ENCODE peak calls at places on chromosomes 6 and 20, in five cellular contexts. F is pancreas, K is HFF-Myc, N is adrenal gland, M is heart right ventricle. E is an unnamed sample.

GRCh38 chr6:47245745-47246371 is 63.8 kb downstream of the TNFRSF21 start:
- DNase-seq in F (no peak), K (no peak), N (peak), M (no peak), E (no peak)

GRCh38 chr20:4817230-4817671 is 95.5 kb downstream of the PRND start:
- DNase-seq in F (no peak), K (no peak), N (no peak), M (no peak), E (no peak)

GRCh38 chr6:41713161-41713649 is 22.2 kb downstream of the TFEB start:
- DNase-seq in F (peak), K (no peak), N (peak), M (peak), E (no peak)

GRCh38 chr20:44154521-44155001 is 32.4 kb downstream of the JPH2 start:
- DNase-seq in F (no peak), K (no peak), N (no peak), M (no peak), E (no peak)

GRCh38 chr6:55497694-55498093 is 81.3 kb downstream of the HMGCLL1 start:
- DNase-seq in F (no peak), K (no peak), N (no peak), M (no peak), E (no peak)

GRCh38 chr20:62754991-62755356 is 41.3 kb upstream of the MRGBP start:
- DNase-seq in F (no peak), K (no peak), N (no peak), M (no peak), E (no peak)

GRCh38 chr20:61755971-61756421 is 309.7 kb downstream of the TAF4 start:
- DNase-seq in F (no peak), K (no peak), N (no peak), M (no peak), E (no peak)

GRCh38 chr6:12311106-12311505 is 20.9 kb downstream of the EDN1 start:
- DNase-seq in F (no peak), K (no peak), N (no peak), M (no peak), E (no peak)

GRCh38 chr20:52242237-52243230 is 51.0 kb upstream of the ZFP64 start:
- DNase-seq in F (no peak), K (no peak), N (no peak), M (no peak), E (no peak)

GRCh38 chr6:6808343-6808742 is 219.8 kb downstream of the LY86 start:
- DNase-seq in F (no peak), K (no peak), N (no peak), M (no peak), E (no peak)
- H3K4me3 ChIP-seq in F (no peak), K (no peak), N (no peak), M (no peak), E (no peak)

DNA sequence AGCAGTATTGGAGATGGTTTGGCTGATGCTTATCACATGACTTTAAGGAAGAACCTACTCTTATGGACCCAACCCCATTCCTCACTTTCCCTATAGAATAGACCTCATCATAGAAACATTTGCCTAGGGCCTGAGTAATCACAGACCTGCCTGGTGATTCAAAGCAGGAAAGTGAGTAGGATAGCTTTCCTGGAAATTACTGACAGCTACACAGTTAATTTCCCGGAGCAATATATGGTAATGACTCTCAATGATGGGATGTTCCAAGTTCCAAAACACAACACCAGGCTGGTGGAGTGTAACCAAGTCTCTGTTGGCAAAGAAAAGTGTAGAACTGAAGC is 233.8 kb downstream of the SIM1 start:
- DNase-seq in F (no peak), K (no peak), N (no peak), M (no peak), E (no peak)
- H3K4me3 ChIP-seq in F (no peak), K (no peak), N (no peak), M (no peak), E (no peak)

DNA sequence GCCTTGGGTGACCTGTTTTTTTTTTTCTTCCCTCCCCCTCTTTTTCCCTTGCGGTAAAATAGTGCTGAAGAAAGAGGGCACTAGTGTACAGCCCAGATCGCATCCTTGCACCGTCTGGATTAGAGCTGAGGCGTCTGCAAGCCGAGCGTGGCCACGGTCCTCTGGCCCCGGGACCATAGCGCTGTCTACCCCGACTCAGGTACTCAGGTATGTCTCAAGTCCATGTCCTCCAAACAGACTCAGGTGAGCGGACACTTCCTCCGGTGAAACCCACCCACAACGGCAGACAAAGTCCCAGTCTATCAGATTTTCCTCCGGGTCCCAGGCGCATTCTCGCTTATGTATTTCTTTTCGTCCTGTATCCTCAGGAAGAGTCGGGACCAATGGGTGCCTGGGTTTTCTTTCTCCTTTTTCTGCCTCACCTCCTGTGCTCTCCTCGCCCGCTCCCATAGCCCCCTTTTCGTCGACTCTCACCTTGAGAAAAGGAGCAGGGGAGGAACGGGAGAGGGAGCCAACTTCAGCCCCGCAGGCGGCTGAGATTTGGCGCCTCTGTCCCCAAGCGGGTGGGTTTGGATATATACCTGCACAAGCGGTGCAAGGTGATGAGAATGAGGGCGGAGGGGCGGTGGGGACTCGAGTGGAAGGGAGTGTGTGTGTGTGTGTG is 1.1 kb upstream of the GRM1 start:
- DNase-seq in F (peak), K (no peak), N (no peak), M (no peak), E (no peak)
- H3K4me3 ChIP-seq in F (no peak), K (no peak), N (no peak), M (no peak), E (no peak)

GRCh38 chr6:33632603-33633039 is 11.5 kb downstream of the ITPR3 start:
- DNase-seq in F (peak), K (no peak), N (peak), M (peak), E (no peak)
- H3K4me3 ChIP-seq in F (no peak), K (no peak), N (no peak), M (no peak), E (no peak)

DNA sequence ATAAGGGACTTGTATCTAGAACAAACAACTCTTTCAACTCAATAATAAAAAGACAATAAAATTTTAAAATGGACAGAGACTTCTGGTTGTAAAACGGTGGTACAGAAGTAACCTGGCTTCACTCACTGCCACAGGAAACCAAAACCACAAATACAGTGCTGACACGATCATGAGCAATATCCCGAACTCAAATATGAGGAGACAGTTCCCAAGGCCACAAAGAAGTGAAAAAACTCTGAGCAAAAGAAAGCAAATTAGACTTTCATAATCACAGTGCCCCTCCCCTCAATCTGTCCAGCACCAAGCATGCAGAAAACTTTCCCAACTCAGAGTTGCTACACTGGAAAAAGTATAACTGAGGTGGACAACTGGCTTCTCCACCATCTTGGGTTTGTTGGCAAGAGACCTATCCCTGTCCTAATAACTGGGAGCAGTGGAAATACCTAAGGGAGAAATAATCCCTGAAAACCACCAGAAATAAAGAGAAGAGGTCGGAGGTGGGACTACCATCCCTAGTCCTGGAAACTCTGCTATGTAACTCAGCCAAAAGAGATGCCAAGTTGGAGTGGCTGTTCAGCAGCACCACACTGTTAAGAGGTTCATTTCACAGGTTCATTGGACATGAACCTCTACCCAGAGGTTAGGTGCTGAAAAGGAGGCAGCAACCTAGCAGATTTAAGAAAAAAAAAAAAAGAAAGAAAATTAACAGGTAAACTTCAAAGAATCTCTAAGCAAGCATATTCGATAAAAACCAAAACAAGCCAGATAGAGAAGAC is 55.5 kb downstream of the REV3L start:
- DNase-seq in F (no peak), K (peak), N (peak), M (no peak), E (peak)
- H3K4me3 ChIP-seq in F (no peak), K (peak), N (no peak), M (no peak), E (no peak)

DNA sequence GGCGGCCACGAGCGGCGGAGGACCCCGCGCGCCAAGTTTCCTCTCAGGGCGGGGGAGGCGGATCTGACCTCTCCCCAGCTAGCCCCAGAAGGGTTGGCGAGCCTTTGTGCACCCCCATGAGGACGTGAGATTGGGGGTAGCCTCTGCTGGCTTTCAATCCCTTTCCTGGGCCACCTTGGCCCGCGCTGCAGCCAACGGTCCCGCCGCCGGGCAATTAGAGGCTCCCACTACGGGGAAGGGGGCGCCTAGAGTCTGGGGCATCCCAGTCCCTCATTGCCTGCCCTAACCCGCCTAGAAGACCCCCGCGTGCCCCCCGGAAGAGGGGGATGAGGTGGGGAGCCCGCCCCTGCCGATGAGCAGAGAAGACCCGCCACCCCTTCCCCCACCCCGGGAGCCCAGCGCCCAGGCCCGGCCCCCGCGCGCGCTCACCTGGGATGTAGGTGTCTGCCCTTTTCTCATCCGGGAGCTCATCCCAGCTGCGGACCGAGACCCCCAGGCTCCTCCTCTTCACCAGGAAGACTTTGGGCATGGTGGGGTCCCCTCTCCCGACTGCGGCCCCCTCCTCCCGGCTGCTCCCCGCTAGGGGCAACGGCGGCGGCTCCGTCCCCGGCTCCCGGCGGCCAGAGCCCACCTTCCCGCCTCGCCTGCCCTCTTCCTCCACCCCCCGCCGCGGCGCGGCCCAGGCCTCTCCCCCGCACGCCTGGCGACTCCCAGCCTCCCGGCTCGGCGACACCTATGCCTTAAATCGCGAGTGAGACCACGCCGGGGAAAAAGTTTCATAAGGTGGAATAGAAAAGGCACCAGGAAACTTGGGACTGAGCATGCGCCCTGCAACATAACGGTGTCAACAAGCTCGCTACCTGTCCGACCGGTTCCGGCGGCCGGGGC is at the start of gene OVOL2:
- DNase-seq in F (peak), K (no peak), N (no peak), M (no peak), E (no peak)
- H3K4me3 ChIP-seq in F (peak), K (no peak), N (no peak), M (peak), E (no peak)

GRCh38 chr20:37837934-37838333 is 65.0 kb upstream of the VSTM2L start:
- DNase-seq in F (no peak), K (no peak), N (no peak), M (no peak), E (no peak)
- H3K4me3 ChIP-seq in F (no peak), K (no peak), N (no peak), M (no peak), E (no peak)